ENCODE peak calls at places on chromosomes 1 and 21, in eight cellular contexts. E, N, C, Q, H, S, M and Y are unnamed samples.
A peak's percentile ranks its signal among the peaks of the same experiment; 100 is the strongest.

GRCh38 chr1:111739984-111740765 is 980 bp upstream of the INKA2 start:
- DNase-seq in E (peak; percentile 36), N (no peak), C (peak; percentile 60), Q (peak; percentile 40), H (peak; percentile 63), S (peak; percentile 79), M (peak; percentile 88), Y (peak; percentile 74)

GRCh38 chr1:191343816-191344215 is 814.4 kb upstream of the RGS18 start:
- DNase-seq in E (no peak), N (no peak), C (no peak), Q (no peak), H (no peak), S (no peak), M (no peak), Y (no peak)

GRCh38 chr1:29828526-29829447 is 592.5 kb downstream of the PTPRU start:
- DNase-seq in E (no peak), N (no peak), C (peak; percentile 38), Q (no peak), H (no peak), S (peak; percentile 44), M (no peak), Y (no peak)

GRCh38 chr1:168581799-168582572 is 5.6 kb downstream of the XCL1 start:
- DNase-seq in E (no peak), N (no peak), C (no peak), Q (no peak), H (no peak), S (no peak), M (no peak), Y (no peak)

GRCh38 chr1:10380594-10381275 is 18.1 kb upstream of the PGD start:
- DNase-seq in E (no peak), N (peak; percentile 12), C (no peak), Q (peak; percentile 94), H (no peak), S (no peak), M (peak; percentile 96), Y (no peak)

GRCh38 chr1:88061106-88061829 is 622.8 kb upstream of the PKN2 start:
- DNase-seq in E (peak; percentile 49), N (no peak), C (no peak), Q (peak; percentile 57), H (peak; percentile 81), S (no peak), M (peak; percentile 82), Y (peak; percentile 54)

GRCh38 chr1:46027788-46028573 is 104.4 kb downstream of the PIK3R3 start:
- DNase-seq in E (no peak), N (no peak), C (no peak), Q (no peak), H (no peak), S (no peak), M (no peak), Y (peak; percentile 72)

GRCh38 chr1:98668733-98669132 is 7.2 kb downstream of the SNX7 start:
- DNase-seq in E (no peak), N (no peak), C (no peak), Q (no peak), H (no peak), S (no peak), M (peak; percentile 46), Y (no peak)

GRCh38 chr21:39048064-39048463 is 135.2 kb downstream of the PSMG1 start:
- DNase-seq in E (no peak), N (no peak), C (no peak), Q (peak; percentile 48), H (no peak), S (no peak), M (no peak), Y (no peak)

GRCh38 chr1:244224487-244225430 is 173.7 kb downstream of the ZBTB18 start:
- DNase-seq in E (no peak), N (no peak), C (no peak), Q (no peak), H (no peak), S (no peak), M (no peak), Y (no peak)

GRCh38 chr1:5745776-5746610 is 246.2 kb downstream of the NPHP4 start:
- DNase-seq in E (peak; percentile 70), N (no peak), C (peak; percentile 76), Q (peak; percentile 42), H (peak; percentile 82), S (peak; percentile 65), M (peak; percentile 73), Y (peak; percentile 58)

GRCh38 chr1:207259391-207259790 is 62.1 kb upstream of the CD55 start:
- DNase-seq in E (no peak), N (no peak), C (no peak), Q (peak; percentile 38), H (no peak), S (no peak), M (peak; percentile 46), Y (no peak)

GRCh38 chr1:88341436-88341835 is 342.6 kb upstream of the PKN2 start:
- DNase-seq in E (no peak), N (no peak), C (no peak), Q (no peak), H (no peak), S (no peak), M (no peak), Y (no peak)

GRCh38 chr1:98344726-98345125 is 316.8 kb upstream of the SNX7 start:
- DNase-seq in E (no peak), N (no peak), C (no peak), Q (no peak), H (no peak), S (no peak), M (no peak), Y (no peak)

DNA sequence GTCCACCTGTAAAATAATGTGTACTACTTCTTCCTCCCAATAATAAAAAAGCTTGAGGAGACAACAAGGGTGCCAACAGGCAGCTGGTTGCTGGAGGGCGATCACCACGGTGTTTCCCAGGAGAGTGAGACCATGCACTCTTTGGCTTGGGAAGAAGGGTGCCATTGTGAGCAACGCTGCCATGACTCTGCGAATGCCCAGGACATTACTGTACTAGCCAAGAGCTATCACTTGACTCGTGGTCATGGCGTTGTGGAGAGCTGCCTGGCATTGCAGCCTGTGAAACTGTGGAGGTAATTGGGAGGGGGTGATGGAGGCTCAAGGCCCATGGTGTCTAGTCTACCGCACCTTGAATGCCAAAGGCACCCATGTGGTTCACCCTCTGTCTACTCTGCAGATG is 14.6 kb upstream of the PRMT2 start:
- DNase-seq in E (no peak), N (no peak), C (no peak), Q (no peak), H (no peak), S (no peak), M (no peak), Y (no peak)
- H3K27ac ChIP-seq in E (no peak overlapping the region), N (peak overlapping the region; percentile 55), C (peak overlapping the region; percentile 75), Q (no peak overlapping the region), H (no peak overlapping the region), S (no peak overlapping the region), M (no peak overlapping the region), Y (no peak overlapping the region)

GRCh38 chr1:226680653-226681052 is 58.4 kb downstream of the ITPKB start:
- DNase-seq in E (no peak), N (no peak), C (no peak), Q (no peak), H (no peak), S (no peak), M (no peak), Y (no peak)

GRCh38 chr1:226679303-226679702 is 59.8 kb downstream of the ITPKB start:
- DNase-seq in E (no peak), N (no peak), C (no peak), Q (no peak), H (no peak), S (no peak), M (no peak), Y (no peak)

GRCh38 chr1:226682841-226683800 is 56.0 kb downstream of the ITPKB start:
- DNase-seq in E (no peak), N (no peak), C (no peak), Q (no peak), H (no peak), S (no peak), M (no peak), Y (no peak)

GRCh38 chr1:226679853-226680516 is 59.1 kb downstream of the ITPKB start:
- DNase-seq in E (peak; percentile 72), N (no peak), C (peak; percentile 77), Q (peak; percentile 51), H (peak; percentile 39), S (peak; percentile 94), M (peak; percentile 68), Y (peak; percentile 91)

GRCh38 chr1:226681652-226682493 is 57.2 kb downstream of the ITPKB start:
- DNase-seq in E (no peak), N (no peak), C (no peak), Q (no peak), H (no peak), S (no peak), M (no peak), Y (no peak)
- H3K27ac ChIP-seq in E (no peak overlapping the region), N (no peak overlapping the region), C (peak overlapping the region; percentile 28), Q (no peak overlapping the region), H (no peak overlapping the region), S (peak overlapping the region; percentile 3), M (no peak overlapping the region), Y (peak overlapping the region; percentile 91)

GRCh38 chr1:33330906-33331305 is 10.0 kb upstream of the A3GALT2 start:
- DNase-seq in E (no peak), N (no peak), C (no peak), Q (no peak), H (no peak), S (no peak), M (no peak), Y (no peak)

GRCh38 chr1:33328817-33329216 is 7.9 kb upstream of the A3GALT2 start:
- DNase-seq in E (no peak), N (no peak), C (no peak), Q (no peak), H (no peak), S (no peak), M (no peak), Y (no peak)

GRCh38 chr1:33331444-33332356 is 10.8 kb upstream of the A3GALT2 start:
- DNase-seq in E (no peak), N (no peak), C (no peak), Q (no peak), H (no peak), S (no peak), M (peak; percentile 24), Y (no peak)

GRCh38 chr1:33329600-33330305 is 8.9 kb upstream of the A3GALT2 start:
- DNase-seq in E (no peak), N (no peak), C (no peak), Q (no peak), H (no peak), S (no peak), M (no peak), Y (no peak)

DNA sequence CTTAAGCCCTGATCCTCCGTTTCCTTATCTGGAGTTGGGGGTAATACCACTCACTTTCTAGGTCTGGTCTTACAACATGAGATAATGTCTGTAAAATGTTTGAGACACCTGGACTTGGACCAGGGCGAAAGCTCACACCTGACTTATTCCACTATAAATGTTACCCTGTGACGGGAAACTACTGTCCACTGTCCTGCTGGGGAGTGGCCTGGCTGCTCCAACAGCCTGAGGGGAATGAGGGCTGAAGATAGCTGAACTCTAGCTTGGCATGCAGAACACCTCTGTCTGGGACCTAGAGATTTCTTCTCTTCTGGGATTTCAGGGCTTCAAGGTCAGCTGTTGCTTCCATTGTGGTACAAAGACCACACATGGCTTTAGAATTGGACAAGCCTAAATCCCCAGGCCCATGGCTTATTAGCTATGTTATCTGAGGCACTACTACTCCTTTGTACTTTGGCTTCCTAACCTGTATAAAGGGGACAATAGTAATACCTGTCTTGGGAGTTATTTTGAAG is 9.5 kb upstream of the A3GALT2 start:
- DNase-seq in E (no peak), N (no peak), C (no peak), Q (no peak), H (no peak), S (no peak), M (no peak), Y (no peak)
- H3K27ac ChIP-seq in E (no peak overlapping the region), N (no peak overlapping the region), C (no peak overlapping the region), Q (no peak overlapping the region), H (no peak overlapping the region), S (no peak overlapping the region), M (no peak overlapping the region), Y (no peak overlapping the region)

GRCh38 chr1:77672374-77672773 is 10.1 kb downstream of the ZZZ3 start:
- DNase-seq in E (no peak), N (no peak), C (no peak), Q (no peak), H (no peak), S (no peak), M (no peak), Y (no peak)
- H3K27ac ChIP-seq in E (no peak overlapping the region), N (no peak overlapping the region), C (no peak overlapping the region), Q (no peak overlapping the region), H (no peak overlapping the region), S (no peak overlapping the region), M (peak overlapping the region; percentile 39), Y (no peak overlapping the region)